ENCODE peak calls at places on chromosomes 16 and 17, in ten cellular contexts. U is activated CD8-positive, alpha-beta T cell treated with anti-CD3 and anti-CD28 coated beads for 36 hours; K is tibial artery; D is SW480; W is ascending aorta; H is dermis blood vessel endothelial cell; G is K562; A is C1 segment of cervical spinal cord; R is stimulated activated naive CD4-positive, alpha-beta T cell; J is fibroblast of lung. C is an unnamed sample.

GRCh38 chr16:14338236-14338635 is 267.1 kb downstream of the MRTFB start:
- DNase-seq in U (no peak), K (no peak), D (no peak), W (no peak), H (no peak), G (no peak), A (no peak), R (no peak), J (no peak), C (no peak)

GRCh38 chr17:48636177-48637018 is 10.2 kb upstream of the HOXB9 start:
- DNase-seq in U (peak; percentile 89), K (no peak), D (no peak), W (no peak), H (peak; percentile 97), G (peak; percentile 95), A (no peak), R (peak; percentile 39), J (peak; percentile 59), C (peak; percentile 85)

GRCh38 chr16:83100679-83101078 is 473.9 kb downstream of the CDH13 start:
- DNase-seq in U (peak; percentile 30), K (no peak), D (no peak), W (no peak), H (no peak), G (no peak), A (no peak), R (no peak), J (peak; percentile 11), C (no peak)

GRCh38 chr17:8542599-8542998 is 87.9 kb downstream of the MYH10 start:
- DNase-seq in U (no peak), K (no peak), D (no peak), W (no peak), H (no peak), G (no peak), A (no peak), R (no peak), J (no peak), C (no peak)

GRCh38 chr17:37742114-37742761 is 2.6 kb downstream of the HNF1B start:
- DNase-seq in U (peak; percentile 21), K (no peak), D (peak; percentile 48), W (no peak), H (peak; percentile 25), G (no peak), A (no peak), R (peak; percentile 5), J (peak; percentile 22), C (peak; percentile 38)

GRCh38 chr16:71883193-71883848 is 661 bp downstream of the ZNF821 start:
- DNase-seq in U (peak; percentile 78), K (no peak), D (peak; percentile 50), W (no peak), H (peak; percentile 26), G (peak; percentile 61), A (peak; percentile 49), R (peak; percentile 51), J (no peak), C (peak; percentile 8)

GRCh38 chr16:5025171-5025632 is 8.5 kb downstream of the NAGPA start:
- DNase-seq in U (peak; percentile 24), K (no peak), D (no peak), W (no peak), H (peak; percentile 40), G (peak; percentile 55), A (peak; percentile 37), R (no peak), J (no peak), C (no peak)

GRCh38 chr17:39014044-39014794 is 47.0 kb upstream of the FBXO47 start:
- DNase-seq in U (no peak), K (no peak), D (no peak), W (no peak), H (peak; percentile 59), G (peak; percentile 83), A (no peak), R (no peak), J (peak; percentile 45), C (peak; percentile 43)

GRCh38 chr17:57953703-57954420 is 1.4 kb downstream of the CUEDC1 start:
- DNase-seq in U (no peak), K (peak; percentile 64), D (no peak), W (no peak), H (no peak), G (no peak), A (no peak), R (no peak), J (no peak), C (no peak)

GRCh38 chr16:25052530-25052929 is 37.4 kb upstream of the ARHGAP17 start:
- DNase-seq in U (no peak), K (no peak), D (no peak), W (no peak), H (no peak), G (no peak), A (no peak), R (no peak), J (no peak), C (no peak)

GRCh38 chr17:17073006-17073626 is 30.9 kb downstream of the MPRIP start:
- DNase-seq in U (peak; percentile 47), K (no peak), D (peak; percentile 77), W (no peak), H (no peak), G (no peak), A (no peak), R (no peak), J (no peak), C (no peak)

GRCh38 chr17:4536742-4537411 is 18.3 kb downstream of the MYBBP1A start:
- DNase-seq in U (no peak), K (no peak), D (no peak), W (no peak), H (no peak), G (no peak), A (no peak), R (no peak), J (peak; percentile 12), C (no peak)

GRCh38 chr16:57022445-57022844 is 33.1 kb downstream of the NLRC5 start:
- DNase-seq in U (peak; percentile 67), K (no peak), D (no peak), W (no peak), H (no peak), G (no peak), A (no peak), R (no peak), J (no peak), C (no peak)

GRCh38 chr17:17993852-17994251 is 21.2 kb downstream of the DRC3 start:
- DNase-seq in U (no peak), K (no peak), D (no peak), W (no peak), H (no peak), G (no peak), A (no peak), R (no peak), J (no peak), C (no peak)

GRCh38 chr17:3167574-3167973 is 29.7 kb upstream of the OR1A2 start:
- DNase-seq in U (no peak), K (no peak), D (no peak), W (no peak), H (no peak), G (no peak), A (no peak), R (no peak), J (no peak), C (no peak)

GRCh38 chr17:16406742-16407674 is 8.4 kb upstream of the TRPV2 start:
- DNase-seq in U (no peak), K (peak; percentile 83), D (peak; percentile 53), W (no peak), H (peak; percentile 29), G (no peak), A (no peak), R (no peak), J (no peak), C (peak; percentile 15)

GRCh38 chr17:64679710-64680216 is 17.7 kb upstream of the SMURF2 start:
- DNase-seq in U (no peak), K (no peak), D (peak; percentile 39), W (no peak), H (no peak), G (no peak), A (no peak), R (no peak), J (peak; percentile 93), C (peak; percentile 94)

GRCh38 chr16:19118938-19119431 is 5.2 kb downstream of the ITPRIPL2 start:
- DNase-seq in U (peak; percentile 56), K (peak; percentile 73), D (peak; percentile 32), W (no peak), H (peak; percentile 86), G (peak; percentile 86), A (no peak), R (no peak), J (peak; percentile 93), C (peak; percentile 95)

GRCh38 chr17:48160177-48160967 is 52.8 kb downstream of the SNX11 start:
- DNase-seq in U (no peak), K (no peak), D (no peak), W (no peak), H (no peak), G (no peak), A (no peak), R (no peak), J (no peak), C (no peak)

GRCh38 chr17:40910441-40910841 is 25.4 kb upstream of the KRT20 start:
- DNase-seq in U (no peak), K (no peak), D (no peak), W (no peak), H (no peak), G (no peak), A (no peak), R (no peak), J (peak; percentile 49), C (peak; percentile 77)

GRCh38 chr17:49203796-49204195 is 6.6 kb downstream of the GNGT2 start:
- DNase-seq in U (no peak), K (no peak), D (no peak), W (no peak), H (no peak), G (no peak), A (no peak), R (no peak), J (no peak), C (no peak)

GRCh38 chr17:82938486-82939212 is 98.8 kb upstream of the ZNF750 start:
- DNase-seq in U (no peak), K (peak; percentile 56), D (no peak), W (no peak), H (no peak), G (no peak), A (no peak), R (no peak), J (no peak), C (no peak)

C was measured in astrocyte of the spinal cord.